ENCODE peak calls at places on chromosome 1, in six cellular contexts. H is body of pancreas, Y is brain microvascular endothelial cell, J is psoas muscle, C is kidney, B is spleen. U is an unnamed sample.
A peak's percentile ranks its signal among the peaks of the same experiment; 100 is the strongest.

GRCh38 chr1:206116191-206116872 is 856 bp downstream of the AVPR1B start:
- DNase-seq in J (no peak), C (peak; percentile 74), H (no peak), B (no peak), Y (no peak), U (no peak)

GRCh38 chr1:237981223-237981622 is 90.5 kb upstream of the ZP4 start:
- DNase-seq in H (no peak), B (no peak), J (no peak), C (no peak), Y (no peak), U (no peak)

GRCh38 chr1:76864383-76864782 is 2.9 kb upstream of the ST6GALNAC5 start:
- DNase-seq in H (no peak), J (no peak), B (no peak), Y (no peak), C (no peak), U (no peak)

GRCh38 chr1:46131727-46132528 is 501 bp downstream of the PIK3R3 start:
- DNase-seq in J (no peak), C (no peak), H (peak; percentile 16), Y (peak; percentile 22), B (peak; percentile 77), U (no peak)

GRCh38 chr1:89523597-89524368 is 846 bp upstream of the LRRC8B start:
- DNase-seq in Y (no peak), J (no peak), B (no peak), C (no peak), H (peak; percentile 64), U (no peak)

GRCh38 chr1:247064309-247064708 is 14.3 kb downstream of the ZNF670 start:
- DNase-seq in J (no peak), Y (no peak), H (no peak), C (no peak), B (peak; percentile 35), U (no peak)

GRCh38 chr1:98839840-98840239 is 164.8 kb downstream of the PLPPR5 start:
- DNase-seq in B (no peak), H (no peak), J (no peak), Y (no peak), C (no peak), U (peak; percentile 2)

GRCh38 chr1:56825436-56825835 is 6.2 kb upstream of the FYB2 start:
- DNase-seq in J (no peak), C (no peak), B (no peak), Y (no peak), H (no peak), U (no peak)

GRCh38 chr1:172499636-172500141 is 33.3 kb upstream of the SUCO start:
- DNase-seq in Y (peak; percentile 3), J (no peak), C (no peak), B (no peak), H (peak; percentile 56), U (peak; percentile 10)

GRCh38 chr1:6365047-6365446 is 28.5 kb downstream of the ACOT7 start:
- DNase-seq in C (no peak), J (no peak), H (no peak), B (no peak), Y (no peak), U (no peak)

GRCh38 chr1:62613890-62614289 is 16.6 kb downstream of the ANGPTL3 start:
- DNase-seq in H (no peak), C (no peak), B (no peak), Y (no peak), J (no peak), U (peak; percentile 26)

GRCh38 chr1:225770586-225771248 is 6.9 kb upstream of the SRP9 start:
- DNase-seq in Y (no peak), B (no peak), C (no peak), J (no peak), H (no peak), U (no peak)
- TF ChIP-seq CTCF in Y (no peak), B (no peak), C (no peak), J (no peak), H (no peak), U (no peak)

DNA sequence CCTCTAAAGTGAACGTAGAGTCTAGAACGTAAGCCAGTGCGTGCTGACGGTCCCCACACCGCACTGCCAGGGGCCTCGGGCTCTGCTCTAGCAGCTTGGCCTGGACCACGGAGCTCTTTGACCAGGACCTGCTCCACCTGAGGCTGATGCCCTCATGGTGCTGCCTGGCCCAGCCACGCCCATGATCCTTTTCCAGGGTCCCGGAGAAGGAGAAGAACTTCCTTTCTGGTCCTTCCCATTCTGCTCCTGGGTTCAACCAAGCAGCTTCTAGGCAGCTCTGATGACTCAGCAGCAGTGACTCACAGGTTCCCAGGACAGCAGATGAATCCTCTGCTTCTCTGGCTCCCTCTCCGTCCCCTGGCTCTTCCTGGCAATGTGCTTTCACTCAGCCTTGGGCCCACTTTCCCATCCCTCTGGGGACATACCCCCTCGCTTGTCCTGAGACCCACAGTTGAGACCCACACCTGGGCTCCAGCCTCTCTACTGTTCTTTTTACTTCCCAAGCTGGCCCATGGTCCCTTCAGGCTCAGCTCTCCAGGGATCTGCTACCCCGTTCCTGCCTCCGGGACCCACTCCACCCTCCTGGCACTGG is 246.3 kb upstream of the RAB4A start:
- DNase-seq in Y (peak; percentile 89), J (peak; percentile 71), C (peak; percentile 78), B (no peak), H (peak; percentile 71), U (peak; percentile 58)
- TF ChIP-seq CTCF in Y (no peak), J (no peak), C (no peak), B (no peak), H (no peak), U (no peak)

GRCh38 chr1:7755448-7755847 is 15.6 kb upstream of the VAMP3 start:
- DNase-seq in C (no peak), H (no peak), B (no peak), Y (peak; percentile 13), J (no peak), U (peak; percentile 11)
- TF ChIP-seq CTCF in C (no peak), H (no peak), B (peak; percentile 17), Y (peak; percentile 66), J (no peak), U (peak; percentile 54)

GRCh38 chr1:30705673-30706072 is 17.7 kb downstream of the MATN1 start:
- DNase-seq in Y (no peak), J (no peak), H (no peak), B (no peak), C (no peak), U (no peak)

GRCh38 chr1:30710407-30710806 is 13.0 kb downstream of the MATN1 start:
- DNase-seq in J (peak; percentile 0), C (no peak), B (no peak), H (no peak), Y (no peak), U (no peak)

GRCh38 chr1:30706528-30706927 is 16.9 kb downstream of the MATN1 start:
- DNase-seq in H (peak; percentile 62), B (no peak), Y (peak; percentile 60), J (peak; percentile 80), C (peak; percentile 84), U (peak; percentile 46)

GRCh38 chr1:30707412-30708360 is 15.7 kb downstream of the MATN1 start:
- DNase-seq in C (peak; percentile 89), J (peak; percentile 90), Y (peak; percentile 37), B (peak; percentile 86), H (peak; percentile 71), U (peak; percentile 51)

GRCh38 chr1:30708361-30708728 is 15.0 kb downstream of the MATN1 start:
- DNase-seq in B (no peak), Y (no peak), J (no peak), H (no peak), C (no peak), U (no peak)
- TF ChIP-seq CTCF in B (no peak), Y (no peak), J (no peak), H (no peak), C (no peak), U (peak; percentile 15)

GRCh38 chr1:201149400-201149799 is 4.9 kb downstream of the TMEM9 start:
- DNase-seq in J (no peak), B (peak; percentile 13), C (no peak), H (peak; percentile 44), Y (peak; percentile 13), U (peak; percentile 40)
- TF ChIP-seq CTCF in J (peak; percentile 43), B (peak; percentile 49), C (peak; percentile 33), H (peak; percentile 24), Y (peak; percentile 60), U (peak; percentile 77)

GRCh38 chr1:241639653-241640148 is 468 bp downstream of the CHML start:
- DNase-seq in H (peak; percentile 48), B (peak; percentile 91), Y (peak; percentile 32), J (peak; percentile 52), C (peak; percentile 80), U (peak; percentile 11)
- TF ChIP-seq CTCF in H (no peak), B (no peak), Y (peak; percentile 1), J (no peak), C (no peak), U (no peak)

GRCh38 chr1:67804710-67805109 is 28.6 kb downstream of the GNG12 start:
- DNase-seq in B (no peak), C (no peak), H (no peak), Y (no peak), J (no peak), U (no peak)
- TF ChIP-seq CTCF in B (no peak), C (no peak), H (no peak), Y (peak; percentile 39), J (no peak), U (peak; percentile 43)

GRCh38 chr1:54874079-54874830 is 12.7 kb downstream of the DHCR24 start:
- DNase-seq in Y (peak; percentile 56), B (no peak), J (peak; percentile 5), C (no peak), H (no peak), U (peak; percentile 52)
- TF ChIP-seq CTCF in Y (no peak), B (no peak), J (no peak), C (no peak), H (no peak), U (no peak)

DNA sequence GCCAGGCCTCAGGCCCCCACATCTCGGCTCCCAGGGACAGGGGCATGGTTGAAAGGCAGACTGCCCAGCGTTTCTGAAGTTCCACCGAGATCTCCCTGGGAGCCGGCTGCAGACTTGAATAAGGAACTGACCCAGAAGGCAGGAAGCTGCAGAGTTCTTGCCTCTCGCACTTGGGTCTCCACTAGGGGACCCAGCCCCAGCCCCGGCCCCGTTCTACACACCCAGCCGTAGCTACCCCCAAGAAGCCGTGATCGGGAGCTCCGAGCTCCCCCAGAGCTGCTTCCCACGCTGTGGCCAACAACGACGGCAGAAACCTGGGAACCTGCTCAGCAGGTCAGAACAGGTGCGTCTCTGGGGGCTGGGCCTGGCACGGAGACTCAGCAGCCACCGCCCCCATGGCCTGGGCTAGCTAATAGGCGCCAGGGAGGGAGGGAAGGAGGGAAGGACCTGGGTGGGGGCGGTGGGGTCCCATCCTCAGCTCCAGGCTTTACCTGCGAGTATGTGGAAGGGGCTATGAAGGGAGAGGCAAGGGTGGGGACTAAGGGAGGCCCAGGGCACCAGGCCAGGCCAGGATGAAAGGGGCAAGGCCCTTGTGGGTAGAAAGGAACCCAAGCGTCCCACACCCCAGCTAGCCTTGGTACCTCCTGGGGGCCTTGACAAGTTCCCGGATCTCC is at the start of gene NECTIN4:
- DNase-seq in Y (no peak), C (peak; percentile 89), B (peak; percentile 54), J (peak; percentile 44), H (peak; percentile 89), U (no peak)
- TF ChIP-seq CTCF in Y (no peak), C (no peak), B (no peak), J (no peak), H (no peak), U (no peak)